ENCODE peak calls at places on chromosomes 3 and 15, in ten cellular contexts. D is NCI-H460; A is stimulated activated CD4-positive, alpha-beta T cell treated with anti-CD3 and anti-CD28 coated beads, Interleukin-15, amount 100 ng/mL, for 1 hour; Q is MV-4-11; V is H54; Y is T-helper 1 cell; M is activated CD8-positive, alpha-beta memory T cell treated with anti-CD3 and anti-CD28 coated beads, Interleukin-2, amount 50 U/mL, for 48 hours; K is GM04503; O is CD4-positive, alpha-beta T cell; X is endothelial cell. G is an unnamed sample.

GRCh38 chr15:78358114-78358513 is 18.0 kb downstream of the CRABP1 start:
- DNase-seq in D (no peak), A (no peak), Q (no peak), V (no peak), Y (no peak), M (no peak), K (no peak), O (no peak), X (no peak), G (no peak)

GRCh38 chr3:171528102-171528501 is 67.9 kb upstream of the TNIK start:
- DNase-seq in D (no peak), A (no peak), Q (no peak), V (no peak), Y (no peak), M (no peak), K (no peak), O (no peak), X (no peak), G (no peak)

GRCh38 chr3:87076951-87077350 is 86.0 kb upstream of the VGLL3 start:
- DNase-seq in D (no peak), A (no peak), Q (no peak), V (peak; percentile 24), Y (no peak), M (no peak), K (peak; percentile 21), O (no peak), X (no peak), G (no peak)

GRCh38 chr15:63504979-63505841 is 817 bp downstream of the USP3 start:
- DNase-seq in D (no peak), A (no peak), Q (peak; percentile 64), V (no peak), Y (peak; percentile 37), M (peak; percentile 77), K (no peak), O (peak; percentile 43), X (peak; percentile 50), G (peak; percentile 90)

GRCh38 chr15:101269479-101270223 is 7.6 kb downstream of the SELENOS start:
- DNase-seq in D (no peak), A (no peak), Q (no peak), V (no peak), Y (no peak), M (no peak), K (no peak), O (no peak), X (no peak), G (no peak)

GRCh38 chr15:70569718-70570231 is 193.6 kb downstream of the UACA start:
- DNase-seq in D (no peak), A (no peak), Q (no peak), V (no peak), Y (no peak), M (peak; percentile 48), K (no peak), O (no peak), X (no peak), G (no peak)

GRCh38 chr15:39465843-39466242 is 115.0 kb upstream of the THBS1 start:
- DNase-seq in D (no peak), A (no peak), Q (no peak), V (no peak), Y (no peak), M (no peak), K (no peak), O (no peak), X (no peak), G (no peak)

GRCh38 chr3:67083277-67083676 is 85.2 kb downstream of the KBTBD8 start:
- DNase-seq in D (no peak), A (no peak), Q (peak; percentile 74), V (peak; percentile 7), Y (peak; percentile 16), M (no peak), K (no peak), O (peak; percentile 5), X (no peak), G (no peak)

GRCh38 chr3:126538316-126538715 is 14.4 kb downstream of the CHST13 start:
- DNase-seq in D (no peak), A (no peak), Q (no peak), V (no peak), Y (no peak), M (no peak), K (no peak), O (no peak), X (no peak), G (peak; percentile 73)

GRCh38 chr3:10361375-10361774 is 40.5 kb upstream of the SEC13 start:
- DNase-seq in D (no peak), A (no peak), Q (no peak), V (no peak), Y (no peak), M (no peak), K (no peak), O (no peak), X (no peak), G (no peak)

GRCh38 chr3:77372634-77373346 is 332.9 kb downstream of the ROBO2 start:
- DNase-seq in D (no peak), A (no peak), Q (no peak), V (no peak), Y (no peak), M (no peak), K (no peak), O (no peak), X (no peak), G (no peak)

GRCh38 chr15:56322444-56322843 is 42.8 kb upstream of the TEX9 start:
- DNase-seq in D (no peak), A (no peak), Q (no peak), V (no peak), Y (no peak), M (no peak), K (no peak), O (no peak), X (no peak), G (no peak)

GRCh38 chr3:150545419-150546225 is 674 bp downstream of the SERP1 start:
- DNase-seq in D (peak; percentile 8), A (peak; percentile 12), Q (no peak), V (peak; percentile 3), Y (peak; percentile 29), M (peak; percentile 78), K (no peak), O (peak; percentile 46), X (no peak), G (peak; percentile 91)

GRCh38 chr15:22786868-22787698 is 639 bp downstream of the NIPA1 start:
- DNase-seq in D (no peak), A (no peak), Q (no peak), V (no peak), Y (no peak), M (peak; percentile 69), K (no peak), O (peak; percentile 13), X (peak; percentile 37), G (no peak)

GRCh38 chr3:179175358-179175757 is 27.2 kb downstream of the PIK3CA start:
- DNase-seq in D (no peak), A (no peak), Q (no peak), V (no peak), Y (no peak), M (no peak), K (no peak), O (no peak), X (no peak), G (no peak)

GRCh38 chr15:34628577-34629152 is 45.2 kb upstream of the GOLGA8B start:
- DNase-seq in D (no peak), A (no peak), Q (no peak), V (no peak), Y (no peak), M (no peak), K (no peak), O (no peak), X (no peak), G (no peak)

GRCh38 chr3:158683216-158683975 is 10.9 kb upstream of the LXN start:
- DNase-seq in D (no peak), A (no peak), Q (peak; percentile 55), V (no peak), Y (no peak), M (no peak), K (peak; percentile 78), O (no peak), X (no peak), G (no peak)

GRCh38 chr15:71526061-71526460 is 284.3 kb upstream of the NR2E3 start:
- DNase-seq in D (no peak), A (no peak), Q (no peak), V (no peak), Y (no peak), M (no peak), K (peak; percentile 34), O (no peak), X (no peak), G (no peak)

GRCh38 chr3:193116871-193117270 is 124.2 kb upstream of the PLAAT1 start:
- DNase-seq in D (no peak), A (no peak), Q (no peak), V (no peak), Y (no peak), M (no peak), K (no peak), O (no peak), X (no peak), G (no peak)

GRCh38 chr3:37599186-37599585 is 262.5 kb upstream of the CTDSPL start:
- DNase-seq in D (no peak), A (no peak), Q (no peak), V (no peak), Y (no peak), M (no peak), K (no peak), O (no peak), X (no peak), G (no peak)

GRCh38 chr15:79973445-79974180 is 2.6 kb upstream of the BCL2A1 start:
- DNase-seq in D (no peak), A (no peak), Q (no peak), V (no peak), Y (no peak), M (no peak), K (no peak), O (no peak), X (no peak), G (no peak)

GRCh38 chr3:153958635-153959320 is 162.4 kb upstream of the ARHGEF26 start:
- DNase-seq in D (no peak), A (no peak), Q (no peak), V (no peak), Y (no peak), M (no peak), K (peak; percentile 14), O (no peak), X (no peak), G (no peak)

GRCh38 chr15:31352911-31353811 is 26.5 kb downstream of the KLF13 start:
- DNase-seq in D (no peak), A (no peak), Q (peak; percentile 96), V (no peak), Y (peak; percentile 42), M (peak; percentile 75), K (peak; percentile 85), O (peak; percentile 48), X (no peak), G (no peak)

GRCh38 chr3:45179163-45179562 is 33.0 kb upstream of the CDCP1 start:
- DNase-seq in D (no peak), A (no peak), Q (no peak), V (no peak), Y (no peak), M (no peak), K (no peak), O (no peak), X (no peak), G (no peak)

GRCh38 chr3:185552358-185552877 is at the start of gene LIPH:
- DNase-seq in D (peak; percentile 70), A (no peak), Q (peak; percentile 57), V (peak; percentile 45), Y (no peak), M (no peak), K (no peak), O (no peak), X (no peak), G (no peak)

GRCh38 chr15:44545934-44546802 is 9.2 kb downstream of the EIF3J start:
- DNase-seq in D (no peak), A (no peak), Q (peak; percentile 66), V (no peak), Y (no peak), M (no peak), K (no peak), O (no peak), X (no peak), G (no peak)

GRCh38 chr3:149977391-149977790 is 6.7 kb upstream of the PFN2 start:
- DNase-seq in D (no peak), A (no peak), Q (no peak), V (no peak), Y (no peak), M (no peak), K (no peak), O (no peak), X (no peak), G (no peak)

GRCh38 chr3:39705351-39705900 is 104.0 kb upstream of the MYRIP start:
- DNase-seq in D (no peak), A (no peak), Q (no peak), V (no peak), Y (no peak), M (no peak), K (no peak), O (no peak), X (no peak), G (no peak)